ENCODE peak calls at places on chromosomes 16 and 17, in seven cellular contexts. K is left ventricle myocardium inferior; G is right cardiac atrium; D is prostate gland; B is Panc1; I is naive thymus-derived CD4-positive, alpha-beta T cell; F is cardiac muscle cell. C is an unnamed sample. For H3K27me3 and H3K4me1, the result is how much of the 10 kb centered on the place peaks cover.

GRCh38 chr17:60390881-60391418 is 983 bp downstream of the USP32 start:
- DNase-seq in G (peak), K (no peak), F (peak), I (peak), D (peak), B (no peak), C (peak)

GRCh38 chr16:66026211-66026610 is 340.3 kb upstream of the CDH5 start:
- DNase-seq in G (no peak), F (peak), D (peak), I (no peak), K (no peak), B (no peak), C (no peak)

GRCh38 chr17:10305336-10306096 is 67.3 kb downstream of the MYH13 start:
- DNase-seq in G (no peak), B (no peak), I (no peak), F (no peak), K (no peak), D (no peak), C (no peak)

GRCh38 chr16:35910409-35910808 is 2451.0 kb downstream of the TP53TG3F start:
- DNase-seq in B (no peak), K (no peak), D (no peak), F (no peak), I (no peak), G (no peak), C (no peak)

GRCh38 chr16:11389631-11390565 is 44.6 kb downstream of the RMI2 start:
- DNase-seq in I (no peak), F (no peak), K (no peak), D (no peak), G (no peak), B (no peak), C (no peak)

GRCh38 chr16:84829168-84829965 is 9.6 kb downstream of the CRISPLD2 start:
- DNase-seq in G (peak), I (no peak), B (no peak), F (peak), K (no peak), D (no peak), C (no peak)

GRCh38 chr17:14780116-14780515 is 479.2 kb downstream of the HS3ST3B1 start:
- DNase-seq in B (no peak), K (no peak), I (no peak), F (no peak), G (no peak), D (no peak), C (no peak)

GRCh38 chr16:21075252-21075651 is 75.4 kb downstream of the DNAH3 start:
- DNase-seq in F (no peak), G (no peak), D (no peak), K (no peak), B (no peak), I (no peak), C (no peak)

GRCh38 chr17:77451271-77451893 is 310.6 kb downstream of the SEC14L1 start:
- DNase-seq in I (peak), K (peak), F (peak), G (peak), B (no peak), D (peak), C (peak)

GRCh38 chr16:4290236-4290830 is 17.5 kb upstream of the TFAP4 start:
- DNase-seq in F (peak), D (no peak), K (no peak), B (peak), G (peak), I (no peak), C (no peak)

GRCh38 chr17:12137859-12138258 is 117.2 kb downstream of the MAP2K4 start:
- DNase-seq in B (no peak), I (no peak), D (no peak), F (no peak), G (no peak), K (no peak), C (no peak)

GRCh38 chr17:16439303-16439791 is 24.0 kb downstream of the TRPV2 start:
- DNase-seq in I (no peak), B (no peak), F (peak), K (no peak), G (peak), D (no peak), C (peak)

GRCh38 chr17:27318228-27318627 is 24.3 kb downstream of the WSB1 start:
- DNase-seq in G (no peak), I (no peak), D (no peak), F (no peak), K (no peak), B (no peak), C (no peak)

GRCh38 chr17:10633738-10634379 is 23.2 kb downstream of the MYH3 start:
- DNase-seq in D (no peak), G (no peak), B (no peak), K (no peak), I (no peak), F (no peak), C (no peak)

GRCh38 chr16:63324306-63324705 is 1288.1 kb upstream of the CDH8 start:
- DNase-seq in G (no peak), B (no peak), K (no peak), F (no peak), D (no peak), I (no peak), C (no peak)

GRCh38 chr16:23512168-23512695 is 1.9 kb upstream of the GGA2 start:
- DNase-seq in I (no peak), B (no peak), G (no peak), K (no peak), F (no peak), D (no peak), C (no peak)

GRCh38 chr17:73340093-73340596 is 28.3 kb upstream of the CDC42EP4 start:
- DNase-seq in K (no peak), D (no peak), G (peak), I (no peak), B (no peak), F (no peak), C (no peak)

GRCh38 chr16:66372898-66373155 is 6.3 kb downstream of the CDH5 start:
- DNase-seq in D (no peak), F (no peak), I (no peak), G (no peak), B (no peak), K (no peak), C (no peak)

GRCh38 chr17:78294776-78295175 is 63.3 kb downstream of the TMEM235 start:
- DNase-seq in K (no peak), F (no peak), B (no peak), D (no peak), I (no peak), G (no peak), C (no peak)

GRCh38 chr17:7992924-7993323 is 9.5 kb upstream of the GUCY2D start:
- DNase-seq in D (no peak), G (no peak), I (no peak), B (no peak), K (no peak), F (no peak), C (no peak)

GRCh38 chr17:35342207-35342744 is 31.1 kb downstream of the SLFN11 start:
- DNase-seq in I (no peak), K (no peak), G (no peak), F (no peak), B (no peak), D (no peak), C (no peak)

GRCh38 chr17:48490391-48491026 is 40.3 kb downstream of the HOXB1 start:
- DNase-seq in D (no peak), G (no peak), I (no peak), F (no peak), B (no peak), K (no peak), C (no peak)
- H3K27me3 ChIP-seq in D (under half), G (under half), I (under half), F (under half), B (under half), K (half or more), C (under half)

DNA sequence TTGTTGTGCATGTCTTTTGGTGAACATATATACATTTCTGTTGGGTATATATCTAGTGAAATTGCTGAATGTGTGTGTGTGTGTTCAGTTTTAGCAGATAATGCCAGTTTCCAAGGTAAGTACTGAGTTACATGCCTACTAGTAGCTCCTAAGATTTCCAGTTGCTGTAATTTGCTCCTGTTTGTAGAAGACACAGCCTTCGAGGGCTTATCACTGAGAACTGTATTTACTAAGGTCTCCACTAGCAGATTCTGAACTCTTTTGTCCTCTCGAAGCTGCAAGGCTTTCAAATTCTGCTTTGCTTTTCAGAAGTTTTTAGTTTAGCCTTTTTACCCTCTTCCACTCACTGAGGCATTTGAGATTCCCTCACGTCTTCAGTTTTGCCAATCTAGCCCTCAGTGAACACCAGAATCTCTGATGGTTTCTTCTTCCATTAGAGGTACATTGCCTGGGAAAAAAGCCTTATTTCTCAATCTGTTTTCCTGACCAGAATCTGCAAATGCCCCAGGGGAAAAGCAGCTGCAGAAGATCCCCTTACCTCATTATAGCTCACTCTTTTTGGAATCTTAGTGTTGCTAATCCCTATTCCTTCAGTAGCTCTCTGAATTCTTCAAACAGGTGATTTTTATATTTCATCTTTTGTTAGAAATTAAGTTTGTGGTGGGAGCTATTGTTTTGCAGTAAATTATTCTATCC is 52.9 kb downstream of the NF1 start:
- DNase-seq in D (no peak), F (no peak), B (no peak), I (no peak), G (no peak), K (no peak), C (no peak)
- H3K4me3 ChIP-seq in D (no peak), F (no peak), B (no peak), I (no peak), G (no peak), K (no peak), C (no peak)

DNA sequence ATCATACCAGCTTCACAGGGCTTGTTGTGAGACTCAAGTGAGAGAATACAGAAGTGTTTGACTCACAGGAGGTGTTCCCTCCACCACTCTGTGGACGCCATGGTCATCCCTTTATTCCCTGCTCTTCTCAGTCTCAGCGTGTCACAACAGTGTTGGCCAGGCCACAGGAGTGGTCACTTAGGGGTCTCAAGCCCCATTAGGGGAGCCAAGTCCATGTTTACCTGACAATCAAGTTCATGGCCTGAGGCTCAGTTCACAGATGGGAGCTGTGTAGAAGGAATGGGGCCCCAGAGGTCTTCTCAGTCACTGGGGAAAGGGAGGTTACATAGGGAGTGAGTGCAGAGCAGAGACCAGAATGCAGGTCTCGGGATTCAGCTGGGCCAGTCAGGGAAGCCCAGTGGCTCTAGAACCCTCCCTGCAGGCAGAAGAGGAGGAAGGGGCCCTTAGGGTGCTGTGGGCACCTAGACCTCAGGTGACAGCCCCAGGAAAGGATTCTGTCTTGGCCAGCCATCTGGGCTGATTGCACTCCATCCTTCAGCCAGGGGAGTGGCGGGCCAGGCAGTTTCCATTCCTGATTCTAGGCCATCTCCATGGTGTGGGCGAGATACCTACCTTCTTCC is 9.5 kb upstream of the CENPT start:
- DNase-seq in B (no peak), D (no peak), G (no peak), K (no peak), F (no peak), I (no peak), C (no peak)
- H3K4me1 ChIP-seq in B (under half), D (under half), G (under half), K (half or more), F (under half), I (under half), C (under half)

GRCh38 chr17:29140051-29140582 is 40.1 kb downstream of the MYO18A start:
- DNase-seq in I (peak), D (peak), F (peak), G (peak), K (peak), B (no peak), C (peak)

GRCh38 chr17:29138991-29139682 is 41.1 kb downstream of the MYO18A start:
- DNase-seq in I (no peak), B (no peak), K (peak), F (no peak), D (no peak), G (peak), C (no peak)

GRCh38 chr17:29140631-29141483 is 39.3 kb downstream of the MYO18A start:
- DNase-seq in G (peak), D (no peak), B (no peak), K (no peak), I (peak), F (peak), C (peak)

GRCh38 chr17:29136998-29137730 is 43.0 kb downstream of the MYO18A start:
- DNase-seq in G (no peak), D (no peak), F (no peak), I (no peak), K (no peak), B (no peak), C (no peak)

DNA sequence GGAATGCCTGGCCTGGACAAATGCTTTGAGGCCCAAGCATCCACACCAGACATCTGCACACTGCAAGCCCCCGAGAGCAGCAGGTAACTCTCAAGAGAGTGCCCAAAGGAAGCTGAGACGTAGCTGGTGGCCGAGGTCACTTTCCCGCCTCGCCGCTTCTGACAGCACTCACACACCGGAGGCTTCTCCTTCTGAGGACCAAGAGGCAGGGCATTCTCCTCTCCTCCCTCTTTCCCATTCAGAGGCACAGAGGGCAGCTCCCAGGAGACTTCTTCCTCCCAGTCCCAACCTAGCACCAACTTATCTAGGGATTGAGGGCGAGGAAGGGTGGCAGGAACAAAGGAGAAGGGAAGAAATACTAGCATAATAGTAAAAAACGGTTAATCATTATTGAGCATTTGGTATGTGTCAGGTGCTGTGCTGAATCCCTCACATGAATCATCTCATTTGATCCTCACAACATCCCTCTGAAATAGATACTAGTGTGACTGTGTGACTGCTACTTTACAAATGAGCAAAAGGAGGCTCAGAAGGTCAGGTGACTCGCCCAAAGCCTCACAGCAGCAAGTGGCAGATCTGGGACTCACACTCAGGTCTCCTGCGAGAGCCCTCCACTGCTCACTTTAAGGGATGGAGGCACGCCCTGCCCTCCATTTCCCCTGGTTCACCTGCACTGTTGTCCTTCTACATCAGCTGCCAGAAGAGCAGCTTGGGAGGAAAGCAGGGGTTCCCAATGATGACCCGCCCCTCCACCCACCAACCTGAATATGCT is 41.8 kb downstream of the MYO18A start:
- DNase-seq in G (no peak), B (no peak), I (no peak), D (no peak), K (no peak), F (no peak), C (peak)
- H3K27me3 ChIP-seq in G (under half), B (under half), I (under half), D (under half), K (under half), F (under half), C (under half)

DNA sequence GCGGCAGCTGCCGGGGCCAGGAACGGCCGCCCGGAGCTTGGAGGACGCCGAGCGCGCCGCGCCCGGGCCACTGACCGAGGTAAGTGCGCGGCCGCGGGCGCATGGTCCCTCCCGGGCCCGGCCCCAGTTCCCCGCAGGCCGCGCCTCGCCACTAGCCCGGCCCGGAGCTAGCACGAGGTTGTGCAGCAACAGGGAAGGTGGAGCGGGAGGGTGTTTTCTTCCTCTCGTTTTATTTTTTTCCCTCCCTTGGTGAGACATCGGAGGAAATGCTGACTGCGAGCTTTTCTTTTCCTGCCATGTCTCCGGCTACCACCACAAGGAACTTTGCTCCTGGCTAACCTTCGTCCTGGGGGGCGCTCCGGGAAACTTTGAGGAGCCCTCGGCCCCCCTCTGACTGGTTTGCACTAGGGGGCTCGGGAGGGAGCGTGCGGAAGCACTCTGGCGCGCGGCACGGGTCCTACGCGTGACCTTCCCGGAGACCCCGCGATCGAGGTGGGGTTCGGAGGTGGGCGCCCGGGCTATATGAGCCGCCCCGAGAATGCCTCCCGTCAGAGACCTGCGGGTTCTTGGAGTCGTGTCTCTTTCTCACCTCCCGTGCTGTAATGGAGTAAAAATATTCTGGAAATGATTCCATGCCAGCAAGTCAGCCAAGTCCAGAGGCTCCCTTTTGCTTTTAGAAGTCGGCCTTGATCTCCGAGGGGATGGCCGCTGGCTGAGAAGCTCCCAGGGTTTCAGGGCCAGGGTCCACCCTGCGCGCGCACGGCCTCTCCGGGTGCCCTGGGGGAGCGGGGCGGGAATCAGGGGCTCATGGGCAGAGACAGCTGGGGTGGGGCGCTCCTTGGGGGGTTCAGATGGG is 906 bp downstream of the KCNJ12 start:
- DNase-seq in D (no peak), G (peak), I (no peak), B (no peak), F (peak), K (no peak), C (no peak)
- H3K4me3 ChIP-seq in D (peak), G (peak), I (no peak), B (peak), F (peak), K (peak), C (peak)

GRCh38 chr17:5241861-5242671 is 7.4 kb upstream of the SCIMP start:
- DNase-seq in G (no peak), I (peak), F (no peak), K (no peak), B (no peak), D (no peak), C (peak)

GRCh38 chr17:5237541-5238016 is 2.9 kb upstream of the SCIMP start:
- DNase-seq in I (no peak), G (peak), D (peak), F (peak), K (peak), B (peak), C (no peak)

GRCh38 chr17:5234645-5235576 is at the start of gene SCIMP:
- DNase-seq in D (no peak), F (no peak), G (no peak), I (no peak), K (peak), B (no peak), C (no peak)

GRCh38 chr17:5238333-5238732 is 3.7 kb upstream of the SCIMP start:
- DNase-seq in B (no peak), I (no peak), F (no peak), G (no peak), D (no peak), K (no peak), C (no peak)

DNA sequence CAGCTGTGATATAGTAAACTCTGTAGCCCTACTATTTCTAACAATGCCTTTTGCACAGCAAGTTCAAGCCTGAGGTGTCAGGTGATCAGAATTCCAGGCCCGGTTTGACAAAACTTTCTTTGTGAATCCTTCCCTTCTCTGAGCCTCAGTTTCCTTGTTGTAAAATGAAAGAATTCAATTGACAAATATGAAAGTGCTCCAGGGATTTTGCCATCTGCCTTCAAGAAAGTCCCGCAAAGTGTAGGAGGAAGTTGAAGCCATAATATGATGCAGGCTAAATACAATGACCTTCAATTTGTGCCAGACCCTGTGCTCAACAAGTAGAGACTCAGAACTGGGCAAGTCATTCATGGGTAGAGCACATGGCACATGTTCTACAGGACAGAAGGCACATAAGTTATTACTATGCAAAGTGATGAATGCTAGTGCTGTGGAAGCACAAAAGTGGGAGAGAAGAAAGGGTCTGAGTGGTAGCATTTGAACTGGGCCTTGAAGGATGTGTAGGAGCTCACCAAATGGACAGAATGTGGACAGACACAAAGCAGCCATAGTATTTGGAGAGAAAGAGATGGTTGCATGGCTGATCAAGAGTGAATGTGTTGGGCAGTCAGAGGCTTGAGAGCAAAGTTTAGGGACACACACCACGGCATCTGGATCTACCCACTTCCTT is 2.3 kb upstream of the SCIMP start:
- DNase-seq in D (no peak), K (no peak), B (no peak), I (no peak), F (no peak), G (no peak), C (no peak)
- H3K4me1 ChIP-seq in D (under half), K (under half), B (under half), I (under half), F (under half), G (under half), C (under half)

GRCh38 chr16:74768239-74768638 is 6.4 kb downstream of the FA2H start:
- DNase-seq in D (no peak), G (no peak), I (no peak), F (no peak), B (no peak), K (no peak), C (no peak)
- H3K27me3 ChIP-seq in D (under half), G (under half), I (under half), F (under half), B (under half), K (half or more), C (under half)